ENCODE peak calls at places on chromosomes 4 and X, in nine cellular contexts. Z, F, G, E, X, C, L, O and W are unnamed samples. For H3K9me3, the result is how much of the 10 kb centered on the place peaks cover.

GRCh38 chr4:113435893-113436292 is 325.6 kb downstream of the CAMK2D start:
- DNase-seq in Z (no peak), F (peak), G (no peak), E (peak), X (no peak), C (peak), L (no peak), O (peak), W (peak)

GRCh38 chrX:26347171-26347570 is 131.2 kb downstream of the MAGEB5 start:
- DNase-seq in Z (no peak), F (no peak), G (no peak), E (no peak), X (no peak), C (no peak), L (no peak), O (no peak), W (no peak)

GRCh38 chr4:141388483-141388882 is 167.8 kb downstream of the ZNF330 start:
- DNase-seq in Z (no peak), F (peak), G (no peak), E (no peak), X (no peak), C (no peak), L (no peak), O (no peak), W (no peak)

GRCh38 chrX:154819771-154820341 is 14.6 kb upstream of the MPP1 start:
- DNase-seq in Z (no peak), F (no peak), G (no peak), E (no peak), X (no peak), C (no peak), L (no peak), O (no peak), W (no peak)

GRCh38 chr4:154719087-154719486 is 24.7 kb upstream of the LRAT start:
- DNase-seq in Z (no peak), F (peak), G (no peak), E (peak), X (no peak), C (no peak), L (no peak), O (no peak), W (peak)

GRCh38 chr4:182642831-182643230 is 274.4 kb downstream of the DCTD start:
- DNase-seq in Z (no peak), F (peak), G (no peak), E (peak), X (no peak), C (no peak), L (no peak), O (no peak), W (no peak)

GRCh38 chr4:182831376-182831775 is 85.8 kb downstream of the DCTD start:
- DNase-seq in Z (no peak), F (no peak), G (no peak), E (no peak), X (no peak), C (no peak), L (no peak), O (no peak), W (no peak)

GRCh38 chrX:22467571-22467970 is 194.9 kb downstream of the CBLL2 start:
- DNase-seq in Z (no peak), F (no peak), G (no peak), E (no peak), X (no peak), C (no peak), L (no peak), O (no peak), W (no peak)

GRCh38 chrX:44951572-44952067 is 78.6 kb downstream of the KDM6A start:
- DNase-seq in Z (no peak), F (no peak), G (no peak), E (no peak), X (no peak), C (no peak), L (no peak), O (no peak), W (no peak)

GRCh38 chrX:153469811-153470410 is 465 bp downstream of the HAUS7 start:
- DNase-seq in Z (no peak), F (no peak), G (peak), E (peak), X (peak), C (no peak), L (peak), O (no peak), W (no peak)

GRCh38 chr4:121127100-121127499 is 37.0 kb downstream of the TNIP3 start:
- DNase-seq in Z (no peak), F (no peak), G (no peak), E (no peak), X (no peak), C (no peak), L (no peak), O (no peak), W (no peak)

GRCh38 chrX:20906571-20906970 is 467.6 kb upstream of the CNKSR2 start:
- DNase-seq in Z (no peak), F (peak), G (no peak), E (no peak), X (no peak), C (no peak), L (no peak), O (no peak), W (no peak)

GRCh38 chr4:144709793-144710525 is 64.0 kb downstream of the HHIP start:
- DNase-seq in Z (no peak), F (peak), G (no peak), E (peak), X (no peak), C (no peak), L (no peak), O (no peak), W (peak)

GRCh38 chrX:11269006-11269405 is 24.2 kb upstream of the AMELX start:
- DNase-seq in Z (no peak), F (no peak), G (no peak), E (no peak), X (no peak), C (no peak), L (no peak), O (no peak), W (no peak)

GRCh38 chrX:96430756-96431455 is 253.7 kb upstream of the DIAPH2 start:
- DNase-seq in Z (no peak), F (no peak), G (no peak), E (no peak), X (no peak), C (no peak), L (no peak), O (no peak), W (no peak)

GRCh38 chrX:135345328-135345645 is 36.0 kb downstream of the ETDC start:
- DNase-seq in Z (no peak), F (peak), G (peak), E (peak), X (peak), C (no peak), L (no peak), O (no peak), W (no peak)

GRCh38 chr4:141668200-141668599 is 31.8 kb downstream of the IL15 start:
- DNase-seq in Z (no peak), F (peak), G (no peak), E (no peak), X (no peak), C (no peak), L (no peak), O (no peak), W (no peak)

GRCh38 chr4:38603652-38604051 is 60.3 kb upstream of the KLF3 start:
- DNase-seq in Z (no peak), F (no peak), G (no peak), E (no peak), X (no peak), C (no peak), L (no peak), O (no peak), W (no peak)

GRCh38 chrX:68697465-68698125 is 50.1 kb downstream of the STARD8 start:
- DNase-seq in Z (no peak), F (no peak), G (no peak), E (no peak), X (no peak), C (no peak), L (no peak), O (no peak), W (no peak)
- H3K9me3 ChIP-seq in Z (under half), F (under half), G (under half), E (under half), X (under half), C (under half), L (under half), O (under half), W (under half)

GRCh38 chrX:48709522-48710117 is 13.1 kb downstream of the SUV39H1 start:
- DNase-seq in Z (no peak), F (no peak), G (no peak), E (no peak), X (no peak), C (no peak), L (no peak), O (no peak), W (no peak)

GRCh38 chrX:48713847-48714246 is 17.3 kb downstream of the SUV39H1 start:
- DNase-seq in Z (no peak), F (no peak), G (no peak), E (no peak), X (no peak), C (no peak), L (no peak), O (no peak), W (no peak)

GRCh38 chrX:48711929-48712505 is 15.5 kb downstream of the SUV39H1 start:
- DNase-seq in Z (no peak), F (no peak), G (no peak), E (no peak), X (no peak), C (no peak), L (no peak), O (no peak), W (no peak)

GRCh38 chrX:48714573-48714972 is 18.0 kb downstream of the SUV39H1 start:
- DNase-seq in Z (no peak), F (no peak), G (no peak), E (no peak), X (no peak), C (no peak), L (no peak), O (no peak), W (no peak)

GRCh38 chrX:48711162-48711928 is 14.8 kb downstream of the SUV39H1 start:
- DNase-seq in Z (no peak), F (no peak), G (no peak), E (no peak), X (no peak), C (no peak), L (no peak), O (no peak), W (no peak)
- H3K9me3 ChIP-seq in Z (under half), F (under half), G (under half), E (under half), X (under half), C (under half), L (under half), O (under half), W (under half)

DNA sequence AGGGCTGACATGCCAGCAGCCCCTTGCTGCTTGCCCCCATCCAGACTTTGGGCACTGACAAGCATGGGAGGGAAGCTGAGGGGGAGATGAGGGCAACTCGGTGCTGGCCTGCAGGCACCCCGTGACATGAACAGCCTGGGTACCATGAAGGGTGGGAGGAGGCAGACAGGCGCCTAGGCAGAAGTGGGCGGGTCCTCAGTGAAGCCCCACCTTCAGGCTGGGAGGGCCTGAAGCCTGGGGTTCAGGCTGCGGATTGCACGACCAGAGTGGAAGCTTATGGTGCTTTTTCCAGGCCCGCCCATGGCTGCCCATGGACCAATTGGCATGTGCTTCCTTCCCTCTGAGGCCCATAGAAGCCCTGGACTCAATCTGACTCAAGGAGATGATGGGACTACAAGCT is 354.1 kb downstream of the GRIA2 start:
- DNase-seq in Z (no peak), F (no peak), G (no peak), E (no peak), X (no peak), C (no peak), L (no peak), O (no peak), W (no peak)
- H3K9me3 ChIP-seq in Z (under half), F (under half), G (under half), E (under half), X (under half), C (under half), L (under half), O (under half), W (under half)

GRCh38 chrX:56343664-56344063 is 111.5 kb downstream of the KLF8 start:
- DNase-seq in Z (no peak), F (no peak), G (no peak), E (no peak), X (no peak), C (no peak), L (no peak), O (no peak), W (no peak)

GRCh38 chrX:56343231-56343630 is 111.1 kb downstream of the KLF8 start:
- DNase-seq in Z (no peak), F (no peak), G (no peak), E (no peak), X (no peak), C (no peak), L (no peak), O (no peak), W (no peak)
- H3K9me3 ChIP-seq in Z (under half), F (under half), G (under half), E (under half), X (under half), C (under half), L (under half), O (under half), W (under half)

DNA sequence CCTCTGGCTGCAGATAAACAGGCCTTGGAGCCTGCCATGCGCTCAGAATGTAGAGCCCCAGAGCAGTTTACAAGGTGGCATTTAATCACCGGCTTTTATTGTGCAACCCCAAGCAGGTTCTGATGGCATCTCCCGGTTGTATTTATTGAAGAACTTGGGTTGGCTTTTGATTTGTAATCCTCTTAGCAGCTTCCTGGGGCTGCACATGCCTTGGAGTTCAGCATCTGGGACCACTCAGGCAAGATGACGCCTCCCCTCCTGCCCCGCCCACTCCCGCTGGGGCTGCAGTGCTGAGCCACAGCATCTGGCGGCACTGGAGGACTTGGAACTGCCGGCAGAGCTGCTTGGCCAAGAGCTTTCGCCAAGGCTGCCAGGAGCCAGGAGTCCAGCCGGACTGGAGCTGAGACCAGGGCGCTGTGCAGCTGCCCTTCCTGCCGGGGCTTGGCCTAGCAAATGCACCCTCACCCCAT is 5.3 kb downstream of the HTRA3 start:
- DNase-seq in Z (no peak), F (peak), G (peak), E (no peak), X (peak), C (peak), L (no peak), O (no peak), W (no peak)
- H3K9me3 ChIP-seq in Z (under half), F (under half), G (under half), E (under half), X (under half), C (under half), L (under half), O (under half), W (under half)